ENCODE peak calls at places on chromosomes 12 and 14, in four cellular contexts. E, F, J and M are unnamed samples. For H3K36me3, the result is how much of the 10 kb centered on the place peaks cover.

GRCh38 chr14:99853206-99853605 is 60.0 kb downstream of the EML1 start:
- DNase-seq in J (no peak), F (no peak), E (no peak), M (no peak)

GRCh38 chr12:121748571-121749265 is 36.2 kb downstream of the TMEM120B start:
- DNase-seq in J (no peak), E (peak), F (peak), M (no peak)

GRCh38 chr12:68477906-68478305 is 132.8 kb upstream of the RAP1B start:
- DNase-seq in F (no peak), J (no peak), E (no peak), M (no peak)

GRCh38 chr14:20614038-20614840 is 23.1 kb upstream of the RNASE12 start:
- DNase-seq in E (no peak), J (peak), F (peak), M (peak)

GRCh38 chr14:20866963-20867362 is 24.2 kb upstream of the RNASE3 start:
- DNase-seq in E (no peak), J (no peak), F (peak), M (no peak)

GRCh38 chr12:85963322-85963721 is 89.2 kb downstream of the NTS start:
- DNase-seq in E (no peak), F (no peak), J (no peak), M (no peak)

GRCh38 chr14:90660865-90661570 is 155.2 kb downstream of the TTC7B start:
- DNase-seq in F (no peak), E (no peak), J (peak), M (peak)

GRCh38 chr12:114952573-114953196 is 268.7 kb upstream of the TBX3 start:
- DNase-seq in J (no peak), E (no peak), F (no peak), M (no peak)

GRCh38 chr12:115960868-115961802 is 316.4 kb downstream of the MED13L start:
- DNase-seq in F (no peak), E (no peak), J (no peak), M (no peak)

GRCh38 chr14:54580933-54581332 is 14.0 kb downstream of the SAMD4A start:
- DNase-seq in F (no peak), E (no peak), J (no peak), M (no peak)

GRCh38 chr14:21168055-21168454 is 12.2 kb upstream of the OR5AU1 start:
- DNase-seq in E (no peak), J (no peak), F (no peak), M (no peak)

GRCh38 chr12:2792670-2793500 is 1.9 kb upstream of the FKBP4 start:
- DNase-seq in F (no peak), J (no peak), E (peak), M (peak)

GRCh38 chr12:54987611-54988231 is 3.2 kb upstream of the TESPA1 start:
- DNase-seq in E (peak), J (no peak), F (no peak), M (no peak)

GRCh38 chr14:81401420-81402122 is 1.4 kb upstream of the STON2 start:
- DNase-seq in J (no peak), E (no peak), F (peak), M (no peak)

GRCh38 chr12:65510584-65511050 is 232.1 kb downstream of the MSRB3 start:
- DNase-seq in F (no peak), E (no peak), J (peak), M (peak)

GRCh38 chr14:37622231-37622923 is 26.9 kb downstream of the TTC6 start:
- DNase-seq in E (no peak), J (no peak), F (no peak), M (no peak)

GRCh38 chr12:90945070-90945649 is 9.8 kb downstream of the CCER1 start:
- DNase-seq in E (no peak), J (no peak), F (peak), M (peak)

GRCh38 chr14:64337901-64338615 is 43.9 kb upstream of the ESR2 start:
- DNase-seq in J (peak), F (peak), E (peak), M (peak)

GRCh38 chr12:50482566-50482965 is 22.2 kb upstream of the DIP2B start:
- DNase-seq in E (no peak), J (no peak), F (peak), M (no peak)

GRCh38 chr12:71710276-71711125 is 24.6 kb downstream of the TMEM19 start:
- DNase-seq in J (no peak), E (no peak), F (peak), M (no peak)

GRCh38 chr14:53537421-53538315 is 384.5 kb upstream of the DDHD1 start:
- DNase-seq in J (peak), F (no peak), E (no peak), M (no peak)

GRCh38 chr14:90177537-90178189 is 78.7 kb upstream of the PSMC1 start:
- DNase-seq in F (peak), J (no peak), E (no peak), M (no peak)

GRCh38 chr14:61813101-61813596 is 50.9 kb downstream of the SNAPC1 start:
- DNase-seq in E (no peak), F (no peak), J (no peak), M (peak)

GRCh38 chr14:68528031-68528687 is 264.7 kb downstream of the ZFP36L1 start:
- DNase-seq in F (no peak), J (no peak), E (no peak), M (no peak)

GRCh38 chr12:99918003-99918402 is 66.7 kb downstream of the ANKS1B start:
- DNase-seq in E (no peak), F (no peak), J (no peak), M (no peak)

GRCh38 chr14:104694991-104695659 is 5.7 kb downstream of the INF2 start:
- DNase-seq in E (no peak), J (no peak), F (peak), M (no peak)
- H3K36me3 ChIP-seq in E (under half), J (under half), F (under half), M (under half)

GRCh38 chr14:39071096-39071495 is 31.9 kb downstream of the SEC23A start:
- DNase-seq in E (no peak), F (no peak), J (no peak), M (no peak)

GRCh38 chr14:39069923-39070322 is 33.1 kb downstream of the SEC23A start:
- DNase-seq in J (no peak), F (no peak), E (no peak), M (no peak)
- H3K36me3 ChIP-seq in J (under half), F (under half), E (under half), M (under half)

GRCh38 chr14:35116242-35116641 is 5.5 kb downstream of the PPP2R3C start:
- DNase-seq in J (no peak), E (no peak), F (no peak), M (no peak)

GRCh38 chr14:35112641-35113040 is 9.1 kb downstream of the PPP2R3C start:
- DNase-seq in J (no peak), F (no peak), E (no peak), M (no peak)

GRCh38 chr14:35114036-35114435 is 7.8 kb downstream of the PPP2R3C start:
- DNase-seq in J (no peak), E (no peak), F (peak), M (no peak)

GRCh38 chr14:35117112-35117511 is 4.7 kb downstream of the PPP2R3C start:
- DNase-seq in E (no peak), J (no peak), F (no peak), M (no peak)

GRCh38 chr14:35113308-35113950 is 8.4 kb downstream of the PPP2R3C start:
- DNase-seq in F (no peak), J (no peak), E (no peak), M (no peak)
- H3K36me3 ChIP-seq in F (under half), J (under half), E (under half), M (under half)

DNA sequence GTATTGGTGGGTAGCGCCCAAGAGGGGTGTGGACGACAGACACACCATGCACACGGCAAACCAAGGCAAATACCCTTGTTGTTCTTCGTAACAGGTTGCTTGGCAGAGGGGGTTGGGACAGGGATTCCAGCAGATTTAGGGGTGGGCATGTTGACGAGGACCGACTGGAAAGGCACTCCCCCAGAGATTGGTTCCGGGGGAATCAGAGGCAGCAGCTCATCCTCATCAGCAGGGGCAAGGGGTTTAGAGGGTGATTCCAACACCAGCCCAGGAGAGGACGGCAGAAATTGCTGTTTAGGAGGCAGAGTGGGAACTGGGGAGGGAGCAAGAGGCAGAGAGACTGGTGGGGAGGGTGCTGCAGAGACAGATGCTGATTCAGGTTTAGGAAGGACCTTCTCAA is 9.3 kb downstream of the NACA start:
- DNase-seq in J (no peak), F (no peak), E (peak), M (no peak)
- H3K36me3 ChIP-seq in J (under half), F (half or more), E (half or more), M (under half)

DNA sequence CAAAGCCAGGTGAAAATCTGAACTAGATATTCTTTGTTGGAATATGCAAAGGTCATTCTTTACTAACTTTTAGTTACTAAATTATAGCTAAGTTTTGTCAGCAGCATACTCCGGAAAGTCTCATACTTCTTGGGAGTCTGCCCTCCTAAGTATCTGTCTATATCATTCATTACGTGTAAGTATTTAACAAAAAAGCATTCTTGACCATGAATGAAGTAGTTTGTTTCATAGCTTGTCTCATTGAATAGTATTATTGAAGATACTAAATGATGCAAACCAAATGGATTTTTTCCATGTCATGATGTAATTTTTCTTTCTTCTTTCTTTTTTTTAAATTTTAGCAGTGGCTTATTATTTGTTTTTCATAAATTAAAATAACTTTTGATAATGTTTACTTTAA is 9.8 kb upstream of the SPX start:
- DNase-seq in E (no peak), F (no peak), J (no peak), M (no peak)
- H3K36me3 ChIP-seq in E (under half), F (under half), J (under half), M (under half)

DNA sequence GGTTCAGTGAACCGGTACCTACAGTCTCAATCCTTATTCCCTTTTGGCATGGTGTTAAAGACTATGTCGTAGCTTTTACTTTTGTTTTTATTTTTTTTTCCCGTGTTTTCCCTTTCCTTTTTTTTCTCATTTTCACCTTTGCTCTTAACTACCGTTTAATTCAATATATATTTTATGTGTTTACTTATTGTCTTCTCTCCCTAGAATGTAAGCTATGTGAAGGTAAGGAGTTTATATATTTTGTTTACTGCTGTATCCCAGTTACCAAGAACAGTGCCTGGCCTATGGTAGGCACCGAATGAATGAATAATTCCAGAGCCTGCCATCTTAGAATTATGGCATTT is 261 bp upstream of the MLH3 start:
- DNase-seq in J (no peak), E (no peak), F (no peak), M (no peak)
- H3K36me3 ChIP-seq in J (under half), E (under half), F (under half), M (under half)

GRCh38 chr12:101804409-101804808 is 26.4 kb downstream of the GNPTAB start:
- DNase-seq in J (no peak), E (no peak), F (no peak), M (no peak)
- H3K36me3 ChIP-seq in J (under half), E (under half), F (under half), M (under half)